ENCODE peak calls at places on chromosomes 12 and 14, in nine cellular contexts. F is DND-41; P is brain microvascular endothelial cell; M is CD8-positive, alpha-beta T cell; B is AG04450; G is endothelial cell; Q is transverse colon; X is kidney epithelial cell; E is A549. O is an unnamed sample.

GRCh38 chr12:7995266-7995963 is 37.1 kb upstream of the FOXJ2 start:
- DNase-seq in F (peak), B (peak), E (peak), X (peak), P (peak), Q (peak), M (peak), G (peak), O (peak)

GRCh38 chr12:104957388-104958008 is 592 bp downstream of the SLC41A2 start:
- DNase-seq in P (no peak), Q (peak), E (peak), B (no peak), G (no peak), M (peak), X (no peak), F (no peak), O (no peak)

GRCh38 chr12:92365836-92366235 is 220.2 kb upstream of the BTG1 start:
- DNase-seq in X (no peak), E (no peak), Q (no peak), G (no peak), P (no peak), M (no peak), B (no peak), F (no peak), O (no peak)

GRCh38 chr14:72818998-72819397 is 74.9 kb downstream of the DPF3 start:
- DNase-seq in Q (no peak), E (no peak), B (no peak), P (no peak), G (no peak), X (no peak), M (no peak), F (no peak), O (no peak)

GRCh38 chr12:39426636-39427245 is 16.2 kb downstream of the KIF21A start:
- DNase-seq in P (no peak), E (peak), B (no peak), G (no peak), Q (no peak), F (no peak), M (no peak), X (no peak), O (no peak)

GRCh38 chr12:45039757-45040156 is 11.1 kb downstream of the DBX2 start:
- DNase-seq in P (no peak), G (no peak), B (no peak), X (no peak), M (no peak), F (no peak), E (no peak), Q (no peak), O (no peak)

GRCh38 chr12:29103539-29103974 is 45.5 kb upstream of the FAR2 start:
- DNase-seq in X (no peak), Q (peak), P (no peak), F (peak), B (no peak), G (no peak), M (peak), E (no peak), O (peak)

GRCh38 chr14:91205449-91205848 is 39.1 kb downstream of the GPR68 start:
- DNase-seq in F (no peak), P (no peak), M (no peak), X (no peak), B (no peak), G (no peak), E (no peak), Q (no peak), O (no peak)

GRCh38 chr12:57617942-57618341 is 6.7 kb downstream of the ARHGEF25 start:
- DNase-seq in B (no peak), F (no peak), G (peak), Q (no peak), E (no peak), X (no peak), P (no peak), M (no peak), O (no peak)

GRCh38 chr12:114850853-114851252 is 166.9 kb upstream of the TBX3 start:
- DNase-seq in P (no peak), Q (no peak), G (no peak), M (no peak), E (no peak), B (no peak), X (no peak), F (no peak), O (no peak)

GRCh38 chr14:77097006-77097688 is 911 bp upstream of the CIPC start:
- DNase-seq in M (no peak), F (no peak), B (no peak), E (no peak), G (no peak), X (no peak), Q (no peak), P (peak), O (no peak)

GRCh38 chr14:23172572-23172971 is 10.9 kb downstream of the SLC7A8 start:
- DNase-seq in B (no peak), F (peak), Q (no peak), M (no peak), P (no peak), E (no peak), G (no peak), X (no peak), O (no peak)

GRCh38 chr12:47408171-47408871 is 297.5 kb downstream of the RPAP3 start:
- DNase-seq in G (peak), P (no peak), B (no peak), M (peak), F (peak), Q (peak), X (no peak), E (peak), O (peak)

GRCh38 chr12:26121841-26122680 is 2.8 kb downstream of the BHLHE41 start:
- DNase-seq in F (peak), M (peak), P (no peak), B (no peak), G (peak), X (no peak), E (no peak), Q (no peak), O (peak)

GRCh38 chr12:56154246-56154771 is 1.9 kb downstream of the MYL6B start:
- DNase-seq in M (no peak), F (no peak), Q (no peak), G (no peak), X (no peak), E (no peak), P (no peak), B (no peak), O (no peak)

GRCh38 chr14:69648480-69649414 is 37.4 kb downstream of the SUSD6 start:
- DNase-seq in G (no peak), M (no peak), X (no peak), B (peak), E (peak), Q (no peak), P (peak), F (no peak), O (no peak)

GRCh38 chr14:21454843-21455550 is 926 bp downstream of the CHD8 start:
- DNase-seq in F (no peak), M (no peak), E (no peak), G (no peak), X (no peak), Q (no peak), P (no peak), B (no peak), O (peak)

GRCh38 chr12:49022558-49023178 is 4.1 kb upstream of the PRKAG1 start:
- DNase-seq in M (peak), G (no peak), Q (peak), P (no peak), E (no peak), B (no peak), X (no peak), F (no peak), O (no peak)

GRCh38 chr14:97544581-97544980 is 747.4 kb downstream of the VRK1 start:
- DNase-seq in G (no peak), X (no peak), M (no peak), F (no peak), Q (no peak), E (no peak), P (no peak), B (no peak), O (no peak)

GRCh38 chr14:24863933-24864708 is 185.8 kb downstream of the STXBP6 start:
- DNase-seq in P (no peak), M (no peak), F (no peak), Q (no peak), G (no peak), B (no peak), X (no peak), E (no peak), O (no peak)

GRCh38 chr12:47717443-47718193 is 7.7 kb downstream of the ENDOU start:
- DNase-seq in X (no peak), P (peak), F (peak), E (peak), G (peak), Q (peak), M (peak), B (peak), O (no peak)

GRCh38 chr14:75254381-75254821 is 24.2 kb upstream of the FOS start:
- DNase-seq in Q (peak), G (no peak), F (no peak), B (no peak), E (no peak), X (no peak), P (no peak), M (no peak), O (no peak)

GRCh38 chr12:115709410-115710065 is 568.0 kb downstream of the MED13L start:
- DNase-seq in B (no peak), G (no peak), P (no peak), E (no peak), M (no peak), F (no peak), Q (peak), X (no peak), O (no peak)

GRCh38 chr12:47744005-47744651 is 14.6 kb downstream of the RAPGEF3 start:
- DNase-seq in M (peak), X (no peak), Q (peak), B (no peak), G (no peak), E (peak), F (peak), P (no peak), O (peak)

GRCh38 chr14:54782803-54783659 is 119.6 kb downstream of the GCH1 start:
- DNase-seq in Q (peak), F (peak), B (no peak), X (no peak), E (peak), P (no peak), G (peak), M (no peak), O (peak)

GRCh38 chr12:27969901-27970390 is 2.6 kb downstream of the PTHLH start:
- DNase-seq in E (peak), M (no peak), Q (peak), G (peak), B (no peak), X (no peak), P (no peak), F (no peak), O (peak)

GRCh38 chr12:115075552-115076170 is 391.7 kb upstream of the TBX3 start:
- DNase-seq in Q (no peak), G (no peak), P (no peak), E (peak), M (no peak), B (no peak), F (no peak), X (no peak), O (no peak)

GRCh38 chr12:29241821-29242591 is 92.9 kb downstream of the FAR2 start:
- DNase-seq in P (peak), M (no peak), F (no peak), E (no peak), B (peak), G (no peak), Q (peak), X (peak), O (no peak)

GRCh38 chr12:117028254-117028653 is 71.0 kb downstream of the TESC start:
- DNase-seq in Q (no peak), G (no peak), B (no peak), F (no peak), P (no peak), E (no peak), M (no peak), X (no peak), O (no peak)

GRCh38 chr14:91303924-91304229 is 59.4 kb upstream of the GPR68 start:
- DNase-seq in Q (no peak), B (no peak), E (no peak), G (no peak), X (no peak), M (no peak), F (no peak), P (no peak), O (no peak)

GRCh38 chr12:45357547-45358417 is 141.9 kb downstream of the ANO6 start:
- DNase-seq in B (no peak), G (no peak), P (no peak), M (no peak), Q (no peak), X (no peak), E (no peak), F (no peak), O (no peak)

GRCh38 chr14:29123017-29123416 is 356.4 kb downstream of the FOXG1 start:
- DNase-seq in P (no peak), E (no peak), F (no peak), Q (no peak), B (no peak), X (no peak), M (no peak), G (no peak), O (no peak)

GRCh38 chr12:118357327-118358007 is 15.2 kb downstream of the TAOK3 start:
- DNase-seq in M (no peak), X (no peak), F (peak), B (no peak), G (no peak), E (peak), P (peak), Q (peak), O (peak)

GRCh38 chr14:24093901-24094838 is at the start of gene PCK2:
- DNase-seq in E (peak), M (peak), G (peak), P (peak), F (peak), B (peak), X (peak), Q (peak), O (peak)

GRCh38 chr12:18139989-18140596 is 50.1 kb upstream of the RERGL start:
- DNase-seq in X (no peak), B (no peak), Q (no peak), M (no peak), P (no peak), E (peak), G (no peak), F (no peak), O (no peak)

GRCh38 chr12:121957831-121958515 is 39.6 kb downstream of the CFAP251 start:
- DNase-seq in Q (no peak), M (no peak), P (no peak), X (no peak), E (no peak), G (no peak), B (no peak), F (no peak), O (no peak)

GRCh38 chr12:43914391-43914790 is 78.5 kb downstream of the TMEM117 start:
- DNase-seq in G (no peak), B (no peak), M (no peak), E (no peak), Q (no peak), P (no peak), X (no peak), F (no peak), O (no peak)

GRCh38 chr12:43917896-43918295 is 82.0 kb downstream of the TMEM117 start:
- DNase-seq in X (no peak), Q (no peak), E (no peak), F (no peak), B (no peak), G (no peak), P (no peak), M (no peak), O (no peak)

GRCh38 chr12:43912851-43913250 is 77.0 kb downstream of the TMEM117 start:
- DNase-seq in G (no peak), B (no peak), F (no peak), M (no peak), Q (no peak), P (no peak), E (no peak), X (no peak), O (no peak)

GRCh38 chr12:43914923-43915468 is 79.1 kb downstream of the TMEM117 start:
- DNase-seq in Q (no peak), X (no peak), M (no peak), G (no peak), P (no peak), F (no peak), B (no peak), E (peak), O (no peak)
- TF ChIP-seq CTCF in Q (no peak), X (no peak), M (no peak), G (no peak), P (peak), F (peak), B (no peak), E (peak), O (no peak)

DNA sequence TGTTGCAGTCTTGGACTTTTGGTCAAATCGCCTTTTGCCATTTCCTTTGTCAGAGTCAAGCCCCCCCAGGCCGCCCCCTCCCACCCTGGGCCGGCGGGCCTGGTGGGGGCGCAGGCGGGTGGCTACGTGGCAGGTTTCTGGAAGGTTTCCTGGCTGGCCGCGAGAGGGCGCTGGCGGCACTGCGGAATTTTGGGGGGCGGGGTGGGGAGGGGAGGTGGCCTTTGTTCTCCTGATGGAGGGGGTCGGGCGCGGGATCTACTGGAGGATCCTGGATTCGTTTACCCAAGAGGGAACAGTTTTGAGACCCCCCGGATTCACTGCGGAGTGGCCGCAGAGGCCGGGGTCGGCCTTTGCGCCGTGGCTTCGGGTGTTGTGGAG is 1.2 kb downstream of the MEG3 start:
- DNase-seq in P (no peak), X (no peak), B (no peak), Q (no peak), M (no peak), G (no peak), E (no peak), F (no peak), O (no peak)
- TF ChIP-seq CTCF in P (peak), X (peak), B (peak), Q (peak), M (no peak), G (no peak), E (peak), F (no peak), O (no peak)

DNA sequence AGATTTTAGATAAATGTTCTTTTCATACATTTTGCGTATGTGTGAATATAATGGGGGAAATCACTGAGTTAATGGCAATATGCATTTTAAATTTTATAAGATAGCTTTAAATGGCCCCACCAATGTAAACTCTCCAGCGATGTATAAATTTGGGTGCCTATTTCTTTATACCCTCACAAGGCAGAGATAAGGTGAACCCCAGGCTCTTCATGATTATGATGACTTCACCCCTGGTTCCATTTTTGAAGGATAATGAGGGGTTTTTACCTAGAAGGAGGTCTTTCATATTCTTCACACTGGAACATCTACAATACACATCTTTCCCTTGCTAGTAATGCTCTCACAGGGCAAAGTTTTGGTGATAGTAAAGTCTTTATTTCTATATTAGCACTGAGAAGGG is 35.2 kb downstream of the KLRG1 start:
- DNase-seq in F (no peak), Q (no peak), E (no peak), B (no peak), P (no peak), G (no peak), X (no peak), M (no peak), O (no peak)
- TF ChIP-seq CTCF in F (no peak), Q (no peak), E (no peak), B (no peak), P (no peak), G (no peak), X (no peak), M (no peak), O (no peak)

GRCh38 chr14:57179273-57179672 is 89.4 kb downstream of the EXOC5 start:
- DNase-seq in F (no peak), Q (no peak), X (no peak), E (no peak), B (no peak), M (no peak), P (no peak), G (no peak), O (no peak)

GRCh38 chr14:57182760-57183503 is 85.8 kb downstream of the EXOC5 start:
- DNase-seq in Q (no peak), P (no peak), B (no peak), M (no peak), G (peak), E (peak), X (no peak), F (no peak), O (no peak)
- TF ChIP-seq CTCF in Q (no peak), P (peak), B (peak), M (no peak), G (no peak), E (peak), X (peak), F (peak), O (no peak)

GRCh38 chr14:102913341-102914211 is 8.9 kb upstream of the AMN start:
- DNase-seq in E (no peak), P (no peak), B (no peak), G (no peak), Q (no peak), F (no peak), M (no peak), X (no peak), O (no peak)
- TF ChIP-seq CTCF in E (no peak), P (peak), B (no peak), G (no peak), Q (no peak), F (no peak), M (no peak), X (no peak), O (no peak)